ENCODE peak calls at places on chromosome 1, in seven cellular contexts. G is EL; J is amniotic stem cell; Y is cardiac fibroblast; K is SIG-M5; I is stimulated activated naive CD8-positive, alpha-beta T cell treated with anti-CD3 and anti-CD28 coated beads, Interleukin-15, amount 100 ng/mL, for 72 hours; X is tibial nerve. U is an unnamed sample.

GRCh38 chr1:41315482-41315823 is 45.8 kb upstream of the FOXO6 start:
- DNase-seq in G (no peak), J (no peak), Y (peak; percentile 63), K (no peak), I (no peak), X (no peak), U (no peak)

GRCh38 chr1:87115317-87115885 is 201.0 kb downstream of the HS2ST1 start:
- DNase-seq in G (peak; percentile 92), J (peak; percentile 15), Y (peak; percentile 58), K (no peak), I (no peak), X (peak; percentile 71), U (peak; percentile 69)

GRCh38 chr1:17875171-17875881 is 120.2 kb downstream of the ACTL8 start:
- DNase-seq in G (peak; percentile 81), J (no peak), Y (peak; percentile 26), K (no peak), I (no peak), X (no peak), U (no peak)

GRCh38 chr1:228059536-228060457 is 22.7 kb upstream of the ARF1 start:
- DNase-seq in G (peak; percentile 64), J (no peak), Y (peak; percentile 36), K (no peak), I (peak; percentile 78), X (no peak), U (no peak)

GRCh38 chr1:30662291-30662840 is 61.0 kb downstream of the MATN1 start:
- DNase-seq in G (no peak), J (no peak), Y (no peak), K (no peak), I (no peak), X (no peak), U (no peak)

GRCh38 chr1:94462606-94463005 is 44.4 kb downstream of the ABCD3 start:
- DNase-seq in G (no peak), J (no peak), Y (no peak), K (no peak), I (no peak), X (no peak), U (no peak)

GRCh38 chr1:21783679-21784603 is 992 bp upstream of the USP48 start:
- DNase-seq in G (no peak), J (peak; percentile 50), Y (peak; percentile 98), K (peak; percentile 71), I (no peak), X (no peak), U (peak; percentile 52)

GRCh38 chr1:111203681-111204210 is 3.3 kb upstream of the DENND2D start:
- DNase-seq in G (peak; percentile 69), J (no peak), Y (peak; percentile 47), K (peak; percentile 84), I (peak; percentile 72), X (peak; percentile 56), U (no peak)

GRCh38 chr1:46673749-46674182 is 2.1 kb downstream of the TEX38 start:
- DNase-seq in G (peak; percentile 66), J (no peak), Y (peak; percentile 21), K (no peak), I (no peak), X (no peak), U (no peak)